ENCODE peak calls at places on chromosomes 11 and 22, in five cellular contexts. One of them, this sample, is unnamed.

GRCh38 chr11:66493124-66493523 is 12.9 kb downstream of the DPP3 start:
- DNase-seq in fibroblast of the aortic adventitia: no peak
- DNase-seq in stimulated activated naive CD8-positive, alpha-beta T cell treated with anti-CD3 and anti-CD28 coated beads, Interleukin-15, Interleukin-2, amounts not matched to agents 100 U/mL and 50 U/mL, for 24 hours: no peak
- DNase-seq in NCI-H1436: no peak
- DNase-seq in NCI-H460: no peak
- DNase-seq in this sample: no peak

GRCh38 chr22:43270314-43270908 is 72.8 kb downstream of the SCUBE1 start:
- DNase-seq in fibroblast of the aortic adventitia: no peak
- DNase-seq in stimulated activated naive CD8-positive, alpha-beta T cell treated with anti-CD3 and anti-CD28 coated beads, Interleukin-15, Interleukin-2, amounts not matched to agents 100 U/mL and 50 U/mL, for 24 hours: no peak
- DNase-seq in NCI-H1436: no peak
- DNase-seq in NCI-H460: no peak
- DNase-seq in this sample: no peak

GRCh38 chr22:19761500-19762314 is 1.1 kb downstream of the TBX1 start:
- DNase-seq in fibroblast of the aortic adventitia: no peak
- DNase-seq in stimulated activated naive CD8-positive, alpha-beta T cell treated with anti-CD3 and anti-CD28 coated beads, Interleukin-15, Interleukin-2, amounts not matched to agents 100 U/mL and 50 U/mL, for 24 hours: no peak
- DNase-seq in NCI-H1436: no peak
- DNase-seq in NCI-H460: no peak
- DNase-seq in this sample: no peak

GRCh38 chr11:40274017-40274416 is 1185.4 kb downstream of the LRRC4C start:
- DNase-seq in fibroblast of the aortic adventitia: peak
- DNase-seq in stimulated activated naive CD8-positive, alpha-beta T cell treated with anti-CD3 and anti-CD28 coated beads, Interleukin-15, Interleukin-2, amounts not matched to agents 100 U/mL and 50 U/mL, for 24 hours: no peak
- DNase-seq in NCI-H1436: no peak
- DNase-seq in NCI-H460: no peak
- DNase-seq in this sample: no peak

GRCh38 chr22:41021655-41022454 is 70.5 kb upstream of the EP300 start:
- DNase-seq in fibroblast of the aortic adventitia: peak
- DNase-seq in stimulated activated naive CD8-positive, alpha-beta T cell treated with anti-CD3 and anti-CD28 coated beads, Interleukin-15, Interleukin-2, amounts not matched to agents 100 U/mL and 50 U/mL, for 24 hours: peak
- DNase-seq in NCI-H1436: peak
- DNase-seq in NCI-H460: peak
- DNase-seq in this sample: peak

GRCh38 chr22:33887173-33887572 is 33.1 kb downstream of the LARGE1 start:
- DNase-seq in fibroblast of the aortic adventitia: no peak
- DNase-seq in stimulated activated naive CD8-positive, alpha-beta T cell treated with anti-CD3 and anti-CD28 coated beads, Interleukin-15, Interleukin-2, amounts not matched to agents 100 U/mL and 50 U/mL, for 24 hours: no peak
- DNase-seq in NCI-H1436: no peak
- DNase-seq in NCI-H460: no peak
- DNase-seq in this sample: no peak

GRCh38 chr11:126202646-126203359 is 8.6 kb downstream of the RPUSD4 start:
- DNase-seq in fibroblast of the aortic adventitia: no peak
- DNase-seq in stimulated activated naive CD8-positive, alpha-beta T cell treated with anti-CD3 and anti-CD28 coated beads, Interleukin-15, Interleukin-2, amounts not matched to agents 100 U/mL and 50 U/mL, for 24 hours: no peak
- DNase-seq in NCI-H1436: no peak
- DNase-seq in NCI-H460: no peak
- DNase-seq in this sample: no peak

GRCh38 chr11:84437129-84438123 is 1151.3 kb upstream of the CCDC90B start:
- DNase-seq in fibroblast of the aortic adventitia: peak
- DNase-seq in stimulated activated naive CD8-positive, alpha-beta T cell treated with anti-CD3 and anti-CD28 coated beads, Interleukin-15, Interleukin-2, amounts not matched to agents 100 U/mL and 50 U/mL, for 24 hours: no peak
- DNase-seq in NCI-H1436: peak
- DNase-seq in NCI-H460: no peak
- DNase-seq in this sample: no peak

GRCh38 chr11:67022341-67022933 is 497 bp upstream of the SYT12 start:
- DNase-seq in fibroblast of the aortic adventitia: peak
- DNase-seq in stimulated activated naive CD8-positive, alpha-beta T cell treated with anti-CD3 and anti-CD28 coated beads, Interleukin-15, Interleukin-2, amounts not matched to agents 100 U/mL and 50 U/mL, for 24 hours: no peak
- DNase-seq in NCI-H1436: no peak
- DNase-seq in NCI-H460: no peak
- DNase-seq in this sample: no peak

GRCh38 chr11:43790444-43790794 is 90.2 kb upstream of the ALKBH3 start:
- DNase-seq in fibroblast of the aortic adventitia: no peak
- DNase-seq in stimulated activated naive CD8-positive, alpha-beta T cell treated with anti-CD3 and anti-CD28 coated beads, Interleukin-15, Interleukin-2, amounts not matched to agents 100 U/mL and 50 U/mL, for 24 hours: no peak
- DNase-seq in NCI-H1436: no peak
- DNase-seq in NCI-H460: no peak
- DNase-seq in this sample: no peak

GRCh38 chr22:50293441-50294318 is 13.8 kb downstream of the PLXNB2 start:
- DNase-seq in fibroblast of the aortic adventitia: peak
- DNase-seq in stimulated activated naive CD8-positive, alpha-beta T cell treated with anti-CD3 and anti-CD28 coated beads, Interleukin-15, Interleukin-2, amounts not matched to agents 100 U/mL and 50 U/mL, for 24 hours: peak
- DNase-seq in NCI-H1436: peak
- DNase-seq in NCI-H460: no peak
- DNase-seq in this sample: peak

GRCh38 chr11:78646564-78647185 is 72.0 kb upstream of the NARS2 start:
- DNase-seq in fibroblast of the aortic adventitia: peak
- DNase-seq in stimulated activated naive CD8-positive, alpha-beta T cell treated with anti-CD3 and anti-CD28 coated beads, Interleukin-15, Interleukin-2, amounts not matched to agents 100 U/mL and 50 U/mL, for 24 hours: peak
- DNase-seq in NCI-H1436: peak
- DNase-seq in NCI-H460: peak
- DNase-seq in this sample: peak

GRCh38 chr11:116035972-116036371 is 531.8 kb upstream of the CADM1 start:
- DNase-seq in fibroblast of the aortic adventitia: no peak
- DNase-seq in stimulated activated naive CD8-positive, alpha-beta T cell treated with anti-CD3 and anti-CD28 coated beads, Interleukin-15, Interleukin-2, amounts not matched to agents 100 U/mL and 50 U/mL, for 24 hours: no peak
- DNase-seq in NCI-H1436: peak
- DNase-seq in NCI-H460: no peak
- DNase-seq in this sample: no peak

GRCh38 chr22:28560005-28560742 is 119.5 kb downstream of the TTC28 start:
- DNase-seq in fibroblast of the aortic adventitia: peak
- DNase-seq in stimulated activated naive CD8-positive, alpha-beta T cell treated with anti-CD3 and anti-CD28 coated beads, Interleukin-15, Interleukin-2, amounts not matched to agents 100 U/mL and 50 U/mL, for 24 hours: no peak
- DNase-seq in NCI-H1436: no peak
- DNase-seq in NCI-H460: no peak
- DNase-seq in this sample: no peak

GRCh38 chr11:133137939-133138338 is 394.4 kb downstream of the OPCML start:
- DNase-seq in fibroblast of the aortic adventitia: no peak
- DNase-seq in stimulated activated naive CD8-positive, alpha-beta T cell treated with anti-CD3 and anti-CD28 coated beads, Interleukin-15, Interleukin-2, amounts not matched to agents 100 U/mL and 50 U/mL, for 24 hours: no peak
- DNase-seq in NCI-H1436: no peak
- DNase-seq in NCI-H460: no peak
- DNase-seq in this sample: no peak

GRCh38 chr11:86987687-86988086 is 32.5 kb upstream of the FZD4 start:
- DNase-seq in fibroblast of the aortic adventitia: no peak
- DNase-seq in stimulated activated naive CD8-positive, alpha-beta T cell treated with anti-CD3 and anti-CD28 coated beads, Interleukin-15, Interleukin-2, amounts not matched to agents 100 U/mL and 50 U/mL, for 24 hours: no peak
- DNase-seq in NCI-H1436: no peak
- DNase-seq in NCI-H460: no peak
- DNase-seq in this sample: no peak

GRCh38 chr11:73350908-73351636 is 25.1 kb upstream of the RELT start:
- DNase-seq in fibroblast of the aortic adventitia: peak
- DNase-seq in stimulated activated naive CD8-positive, alpha-beta T cell treated with anti-CD3 and anti-CD28 coated beads, Interleukin-15, Interleukin-2, amounts not matched to agents 100 U/mL and 50 U/mL, for 24 hours: peak
- DNase-seq in NCI-H1436: peak
- DNase-seq in NCI-H460: peak
- DNase-seq in this sample: peak

This sample was measured in germinal center.